ENCODE peak calls at places on chromosomes 13 and 19, in five cellular contexts. E is activated naive CD8-positive, alpha-beta T cell treated with anti-CD3 and anti-CD28 coated beads, Interleukin-2, amount 50 U/mL, for 16 hours; R is EL; A is stimulated activated CD8-positive, alpha-beta memory T cell treated with anti-CD3 and anti-CD28 coated beads, Interleukin-4, amount 100 ng/mL, for 24 hours; Q is breast epithelium. J is an unnamed sample.

GRCh38 chr13:20400774-20401173 is 124.9 kb downstream of the CRYL1 start:
- DNase-seq in E (no peak), R (peak), A (no peak), Q (no peak), J (no peak)

GRCh38 chr19:51398096-51398704 is 7.8 kb upstream of the C19orf84 start:
- DNase-seq in E (no peak), R (peak), A (no peak), Q (no peak), J (peak)

GRCh38 chr13:22427041-22427440 is 753.7 kb upstream of the SGCG start:
- DNase-seq in E (no peak), R (no peak), A (no peak), Q (no peak), J (peak)

GRCh38 chr19:58559275-58560006 is 1.0 kb upstream of the UBE2M start:
- DNase-seq in E (no peak), R (peak), A (peak), Q (peak), J (peak)

GRCh38 chr13:94479559-94480095 is at the start of gene DCT:
- DNase-seq in E (no peak), R (no peak), A (no peak), Q (no peak), J (no peak)

GRCh38 chr19:35618857-35619256 is 6.3 kb downstream of the HAUS5 start:
- DNase-seq in E (no peak), R (no peak), A (no peak), Q (no peak), J (no peak)

GRCh38 chr13:110006304-110006703 is 219.9 kb upstream of the IRS2 start:
- DNase-seq in E (no peak), R (peak), A (no peak), Q (peak), J (peak)

GRCh38 chr13:47109028-47109427 is 212.2 kb upstream of the HTR2A start:
- DNase-seq in E (no peak), R (no peak), A (no peak), Q (no peak), J (no peak)

GRCh38 chr13:61415749-61416148 is at the start of gene PCDH20:
- DNase-seq in E (no peak), R (no peak), A (no peak), Q (no peak), J (no peak)

GRCh38 chr13:30388401-30389283 is 33.7 kb upstream of the UBE2L5 start:
- DNase-seq in E (no peak), R (peak), A (no peak), Q (no peak), J (no peak)

GRCh38 chr19:10294368-10294697 is 4.6 kb downstream of the ICAM5 start:
- DNase-seq in E (no peak), R (no peak), A (no peak), Q (no peak), J (no peak)

GRCh38 chr13:29621401-29621800 is 25.9 kb upstream of the SLC7A1 start:
- DNase-seq in E (no peak), R (peak), A (no peak), Q (no peak), J (no peak)

GRCh38 chr13:46170687-46171086 is 11.3 kb downstream of the LCP1 start:
- DNase-seq in E (no peak), R (peak), A (no peak), Q (no peak), J (no peak)

GRCh38 chr19:13117176-13117771 is 734 bp upstream of the TRMT1 start:
- DNase-seq in E (no peak), R (no peak), A (no peak), Q (no peak), J (no peak)

GRCh38 chr13:24997367-24997967 is 98.5 kb upstream of the PABPC3 start:
- DNase-seq in E (no peak), R (peak), A (no peak), Q (no peak), J (peak)

GRCh38 chr13:24213932-24214331 is 53.4 kb downstream of the SPATA13 start:
- DNase-seq in E (no peak), R (no peak), A (no peak), Q (no peak), J (no peak)

GRCh38 chr13:103443604-103444003 is 377.4 kb upstream of the SLC10A2 start:
- DNase-seq in E (no peak), R (no peak), A (no peak), Q (no peak), J (no peak)

GRCh38 chr13:106755542-106755941 is 187.6 kb upstream of the ARGLU1 start:
- DNase-seq in E (no peak), R (no peak), A (no peak), Q (no peak), J (peak)

GRCh38 chr13:40452741-40453665 is 213.4 kb downstream of the FOXO1 start:
- DNase-seq in E (no peak), R (peak), A (no peak), Q (no peak), J (no peak)

GRCh38 chr13:75505327-75505726 is 23.4 kb upstream of the TBC1D4 start:
- DNase-seq in E (no peak), R (no peak), A (no peak), Q (no peak), J (peak)

GRCh38 chr19:1503089-1503924 is 9.5 kb downstream of the ADAMTSL5 start:
- DNase-seq in E (peak), R (peak), A (peak), Q (no peak), J (peak)

J was measured in myocyte.